ENCODE peak calls at places on chromosome 14, in ten cellular contexts. P, T, S, L, Q, G, M, F, C and O are unnamed samples.

GRCh38 chr14:24965934-24966593 is 83.9 kb downstream of the STXBP6 start:
- DNase-seq in P (no peak), G (no peak), M (no peak), L (no peak), C (peak), Q (no peak), T (peak), F (no peak), S (no peak), O (no peak)

GRCh38 chr14:42047421-42048045 is 440.9 kb downstream of the LRFN5 start:
- DNase-seq in S (no peak), G (no peak), F (no peak), M (no peak), Q (no peak), L (no peak), T (no peak), C (peak), P (no peak), O (no peak)

GRCh38 chr14:104095426-104096310 is 10.2 kb downstream of the ASPG start:
- DNase-seq in Q (no peak), M (no peak), P (no peak), T (no peak), G (no peak), C (no peak), F (peak), L (no peak), S (no peak), O (no peak)

GRCh38 chr14:63045234-63045611 is at the start of gene KCNH5:
- DNase-seq in Q (no peak), C (peak), L (no peak), F (no peak), P (no peak), T (peak), G (peak), M (no peak), S (no peak), O (no peak)

GRCh38 chr14:65433157-65433556 is 20.6 kb downstream of the FUT8 start:
- DNase-seq in S (no peak), Q (no peak), F (no peak), G (no peak), T (no peak), C (no peak), P (no peak), M (no peak), L (no peak), O (no peak)

GRCh38 chr14:22878271-22879246 is 4.5 kb upstream of the REM2 start:
- DNase-seq in S (no peak), T (no peak), L (no peak), M (no peak), P (no peak), G (no peak), F (no peak), C (no peak), Q (no peak), O (no peak)

GRCh38 chr14:104164041-104164440 is 25.7 kb downstream of the KIF26A start:
- DNase-seq in L (no peak), G (no peak), F (no peak), Q (no peak), T (no peak), S (no peak), C (no peak), P (no peak), M (no peak), O (no peak)

GRCh38 chr14:95319312-95320075 is at the start of gene CLMN:
- DNase-seq in G (peak), L (no peak), S (no peak), Q (peak), C (peak), F (peak), T (peak), P (peak), M (no peak), O (peak)

GRCh38 chr14:50067723-50068495 is 48.5 kb downstream of the VCPKMT start:
- DNase-seq in C (peak), P (no peak), Q (no peak), T (peak), G (peak), M (no peak), S (no peak), L (peak), F (no peak), O (no peak)

GRCh38 chr14:50813544-50813863 is 17.5 kb downstream of the NIN start:
- DNase-seq in M (no peak), Q (peak), C (no peak), S (no peak), F (no peak), G (no peak), T (no peak), P (peak), L (no peak), O (peak)

GRCh38 chr14:103607039-103607668 is 21.9 kb upstream of the KLC1 start:
- DNase-seq in T (peak), M (no peak), S (no peak), P (peak), F (peak), C (peak), G (no peak), L (no peak), Q (peak), O (peak)

GRCh38 chr14:41521891-41522290 is 84.8 kb upstream of the LRFN5 start:
- DNase-seq in P (no peak), F (no peak), L (no peak), S (no peak), T (peak), G (no peak), M (no peak), Q (no peak), C (no peak), O (no peak)

GRCh38 chr14:37709419-37710195 is 114.2 kb downstream of the TTC6 start:
- DNase-seq in F (no peak), G (no peak), P (peak), M (no peak), L (peak), T (peak), S (no peak), C (peak), Q (no peak), O (peak)

GRCh38 chr14:19828314-19828713 is 24.7 kb downstream of the OR4N2 start:
- DNase-seq in Q (no peak), C (no peak), S (no peak), G (no peak), F (no peak), M (no peak), L (no peak), T (no peak), P (no peak), O (no peak)

GRCh38 chr14:92922155-92922735 is 705 bp upstream of the CHGA start:
- DNase-seq in M (no peak), P (peak), F (no peak), G (no peak), S (no peak), T (no peak), L (no peak), C (no peak), Q (no peak), O (no peak)
- H3K4me3 ChIP-seq in M (no peak), P (no peak), F (no peak), G (peak), S (no peak), T (no peak), L (no peak), C (no peak), Q (no peak), O (no peak)

GRCh38 chr14:73753043-73753886 is 39.1 kb upstream of the PNMA1 start:
- DNase-seq in T (peak), Q (peak), M (no peak), C (no peak), S (no peak), L (peak), G (no peak), F (peak), P (peak), O (peak)

GRCh38 chr14:73755434-73756014 is 41.3 kb upstream of the PNMA1 start:
- DNase-seq in Q (peak), P (peak), S (no peak), T (no peak), F (peak), G (no peak), M (no peak), L (no peak), C (no peak), O (no peak)

GRCh38 chr14:73754911-73755360 is 40.8 kb upstream of the PNMA1 start:
- DNase-seq in S (no peak), P (no peak), Q (no peak), T (no peak), C (peak), G (no peak), L (no peak), M (no peak), F (peak), O (no peak)

GRCh38 chr14:73752297-73752992 is 38.3 kb upstream of the PNMA1 start:
- DNase-seq in C (peak), M (no peak), P (peak), T (peak), F (peak), Q (peak), G (no peak), L (no peak), S (peak), O (no peak)

DNA sequence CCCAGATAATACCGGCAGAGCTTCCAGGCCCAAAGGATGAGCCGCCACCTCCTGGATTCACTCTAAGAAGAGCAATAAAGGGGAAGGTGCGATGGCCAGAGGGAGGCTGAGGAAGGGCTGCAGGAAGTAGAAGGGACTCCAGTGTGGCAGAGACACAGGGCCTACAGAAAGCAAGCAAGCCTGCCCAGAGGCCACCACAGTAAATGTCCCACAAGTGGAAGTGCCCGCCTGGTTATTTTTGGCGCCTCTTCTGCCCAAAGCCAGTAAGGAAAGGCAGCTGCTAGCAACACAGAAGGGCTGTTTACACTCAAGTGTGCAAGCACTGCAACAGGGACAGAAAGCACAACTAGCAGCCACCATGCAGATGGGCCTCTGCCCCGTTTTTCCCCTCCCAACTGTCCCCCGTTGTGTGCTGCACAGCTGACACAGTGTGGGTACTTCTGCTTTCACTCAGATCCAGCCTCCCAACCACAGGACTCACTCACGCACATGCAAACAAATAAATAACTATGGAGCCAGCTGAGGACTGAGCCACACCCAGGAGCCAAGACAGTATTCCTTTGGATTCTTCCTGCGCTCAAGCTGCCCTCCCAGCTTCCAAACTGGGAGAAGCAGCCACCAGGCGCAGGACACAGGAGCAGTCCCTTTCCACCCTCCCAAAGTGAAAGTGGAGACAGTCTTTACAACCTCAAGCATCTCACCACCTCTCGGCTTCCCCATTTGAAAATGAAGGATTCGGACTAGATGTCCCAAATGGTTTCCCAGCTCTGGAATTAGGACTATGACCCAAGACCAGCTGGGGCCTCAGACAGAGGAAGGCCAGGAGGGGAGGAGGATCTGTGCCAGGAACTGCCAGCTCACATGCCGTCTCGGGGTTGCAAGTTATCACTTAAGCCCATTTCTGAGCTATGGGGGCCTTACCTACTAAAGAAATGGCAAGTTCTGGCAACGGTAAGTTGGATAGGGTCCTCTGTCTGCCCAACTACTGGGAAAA is 40.0 kb upstream of the PNMA1 start:
- DNase-seq in M (no peak), Q (peak), L (no peak), S (no peak), P (peak), F (no peak), G (no peak), C (peak), T (no peak), O (peak)
- H3K4me3 ChIP-seq in M (peak), Q (peak), L (peak), S (peak), P (peak), F (peak), G (peak), C (no peak), T (no peak), O (peak)

DNA sequence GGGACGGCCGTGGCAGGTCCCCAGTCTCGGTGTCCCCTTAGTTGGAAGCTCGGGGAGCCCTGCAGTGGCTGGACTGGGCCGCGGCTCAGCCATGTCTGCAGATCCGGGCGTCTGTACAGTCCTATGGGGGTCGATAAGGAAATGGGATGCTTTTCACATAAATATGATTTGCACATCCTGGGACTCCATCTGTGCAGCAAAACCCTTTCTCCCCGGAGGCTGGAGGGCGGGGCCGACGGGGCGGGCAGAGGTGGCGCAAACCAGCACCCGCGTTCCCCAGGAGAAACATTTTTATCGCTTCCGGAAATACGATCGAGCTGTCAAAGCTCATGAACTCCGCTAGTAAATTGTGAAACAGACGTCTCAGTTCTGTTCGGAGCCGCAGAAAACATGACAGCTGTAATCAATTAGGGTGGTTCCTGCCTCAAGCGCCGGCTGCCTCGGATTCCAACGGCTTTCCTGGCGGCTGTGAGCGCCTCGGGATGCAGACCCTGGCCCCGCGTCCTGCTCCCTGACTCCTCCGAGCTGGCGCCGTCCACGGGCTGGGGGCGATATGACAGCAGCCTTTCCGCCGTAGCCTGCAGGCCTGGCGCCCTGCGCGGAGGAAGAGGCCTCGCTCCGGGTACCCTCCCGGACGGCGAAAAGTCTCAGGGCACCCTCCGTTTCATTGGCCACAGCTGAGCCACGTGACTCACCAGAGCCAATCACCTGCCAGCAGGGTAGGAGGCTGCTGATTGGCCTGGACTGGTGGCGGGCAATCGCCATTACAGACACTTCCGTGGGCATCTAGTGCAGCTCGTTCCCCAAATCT is 23.0 kb downstream of the DIO3 start:
- DNase-seq in Q (no peak), L (no peak), G (no peak), S (no peak), T (no peak), F (peak), P (no peak), M (no peak), C (peak), O (no peak)
- H3K4me3 ChIP-seq in Q (no peak), L (no peak), G (no peak), S (no peak), T (no peak), F (no peak), P (no peak), M (no peak), C (peak), O (no peak)

GRCh38 chr14:89221109-89221508 is 195.9 kb downstream of the FOXN3 start:
- DNase-seq in F (no peak), P (no peak), M (no peak), L (no peak), T (no peak), C (peak), G (no peak), Q (peak), S (no peak), O (peak)
- H3K4me3 ChIP-seq in F (no peak), P (no peak), M (no peak), L (no peak), T (no peak), C (no peak), G (no peak), Q (no peak), S (no peak), O (no peak)

GRCh38 chr14:70378687-70379086 is 19.2 kb upstream of the COX16 start:
- DNase-seq in M (no peak), G (no peak), P (no peak), F (no peak), C (no peak), T (peak), Q (no peak), L (no peak), S (no peak), O (no peak)
- H3K4me3 ChIP-seq in M (no peak), G (no peak), P (no peak), F (no peak), C (no peak), T (no peak), Q (no peak), L (no peak), S (no peak), O (no peak)

GRCh38 chr14:77097006-77097688 is 911 bp upstream of the CIPC start:
- DNase-seq in Q (peak), C (peak), P (no peak), L (peak), F (no peak), M (no peak), T (peak), S (no peak), G (no peak), O (peak)
- H3K4me3 ChIP-seq in Q (peak), C (peak), P (peak), L (peak), F (peak), M (peak), T (peak), S (peak), G (peak), O (peak)

DNA sequence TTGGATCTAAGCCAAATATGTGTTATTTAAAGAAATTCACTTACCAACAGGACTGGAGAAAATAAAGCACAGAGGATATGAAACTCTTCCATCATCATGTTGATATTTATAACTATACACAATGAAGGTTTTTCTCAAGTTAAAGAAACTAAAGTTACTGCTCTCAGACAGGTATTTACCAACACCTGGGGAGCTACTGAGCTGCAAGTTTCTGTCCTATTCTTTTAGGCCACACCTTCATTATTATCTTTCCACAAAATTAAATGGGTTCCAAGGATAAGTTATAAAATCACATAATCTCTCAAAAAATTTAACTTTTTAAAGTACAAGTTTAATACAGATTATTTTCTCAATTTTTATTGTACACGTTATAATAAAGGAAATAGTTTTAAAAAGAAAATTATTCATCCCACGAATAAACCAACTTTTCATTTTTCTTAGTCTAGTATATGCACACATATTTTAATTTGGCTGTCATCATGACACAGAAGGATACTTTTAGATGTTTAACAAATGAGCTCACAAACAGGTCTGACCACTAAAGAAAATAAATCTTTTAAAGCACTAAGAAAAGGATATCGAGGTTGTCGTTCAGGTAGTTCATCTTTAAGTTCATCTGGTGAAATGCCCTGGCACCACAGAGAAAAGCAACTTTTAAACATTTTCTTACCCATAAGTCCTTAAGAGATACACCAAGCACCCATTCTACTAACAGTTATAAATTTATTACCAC is 7.8 kb downstream of the GMFB start:
- DNase-seq in M (no peak), F (no peak), L (no peak), C (no peak), Q (no peak), G (no peak), T (no peak), P (no peak), S (no peak), O (no peak)
- H3K4me3 ChIP-seq in M (no peak), F (no peak), L (no peak), C (no peak), Q (no peak), G (no peak), T (no peak), P (no peak), S (no peak), O (no peak)